ENCODE peak calls at places on chromosomes 3 and 15, in ten cellular contexts. I is activated CD4-positive, alpha-beta T cell treated with anti-CD3 and anti-CD28 coated beads, Interleukin-2, amount 50 U/mL, for 24 hours; D is stimulated activated CD8-positive, alpha-beta memory T cell treated with anti-CD3 and anti-CD28 coated beads, Interleukin-15, amount 100 ng/mL, for 4 hours; W is NCI-H1436; V is iPS DF 6.9; E is WERI-Rb-1; M is OCI-LY7; B is thoracic aorta; U is NCI-H526 treated with DMSO at 0.1 percent for 48 hours; T is sciatic nerve. F is an unnamed sample.

GRCh38 chr3:66485291-66485968 is 15.4 kb downstream of the LRIG1 start:
- DNase-seq in I (no peak), D (no peak), W (no peak), V (no peak), E (no peak), M (no peak), B (peak; percentile 33), U (no peak), T (no peak), F (no peak)

GRCh38 chr15:57025264-57025939 is 107.0 kb downstream of the TCF12 start:
- DNase-seq in I (no peak), D (no peak), W (no peak), V (no peak), E (no peak), M (no peak), B (no peak), U (no peak), T (no peak), F (no peak)

GRCh38 chr3:38151667-38152265 is 13.3 kb downstream of the MYD88 start:
- DNase-seq in I (no peak), D (no peak), W (no peak), V (no peak), E (no peak), M (no peak), B (no peak), U (no peak), T (no peak), F (no peak)

GRCh38 chr15:97126556-97127233 is 796.2 kb downstream of the NR2F2 start:
- DNase-seq in I (no peak), D (no peak), W (no peak), V (no peak), E (no peak), M (no peak), B (no peak), U (no peak), T (no peak), F (no peak)

GRCh38 chr3:187750513-187751123 is 5.3 kb upstream of the BCL6 start:
- DNase-seq in I (no peak), D (no peak), W (no peak), V (no peak), E (no peak), M (peak; percentile 61), B (no peak), U (no peak), T (no peak), F (no peak)

GRCh38 chr3:60954049-60954448 is 297.2 kb downstream of the FHIT start:
- DNase-seq in I (no peak), D (no peak), W (no peak), V (no peak), E (no peak), M (no peak), B (no peak), U (no peak), T (no peak), F (no peak)

GRCh38 chr3:62999158-62999557 is 123.9 kb upstream of the CADPS start:
- DNase-seq in I (no peak), D (no peak), W (no peak), V (no peak), E (no peak), M (no peak), B (no peak), U (no peak), T (no peak), F (no peak)

GRCh38 chr3:41118461-41119385 is 80.6 kb upstream of the CTNNB1 start:
- DNase-seq in I (no peak), D (no peak), W (no peak), V (no peak), E (no peak), M (no peak), B (no peak), U (no peak), T (no peak), F (no peak)

GRCh38 chr3:111080357-111080937 is 8.8 kb downstream of the NECTIN3 start:
- DNase-seq in I (no peak), D (no peak), W (peak; percentile 6), V (no peak), E (no peak), M (peak; percentile 0), B (no peak), U (peak; percentile 13), T (no peak), F (no peak)

GRCh38 chr3:40137586-40138295 is 171.8 kb upstream of the EIF1B start:
- DNase-seq in I (no peak), D (no peak), W (no peak), V (no peak), E (no peak), M (no peak), B (no peak), U (no peak), T (no peak), F (no peak)

GRCh38 chr3:180987344-180987743 is 2.2 kb downstream of the DNAJC19 start:
- DNase-seq in I (no peak), D (no peak), W (no peak), V (no peak), E (no peak), M (no peak), B (no peak), U (no peak), T (no peak), F (no peak)

GRCh38 chr3:157794771-157795170 is 291.6 kb upstream of the VEPH1 start:
- DNase-seq in I (no peak), D (no peak), W (no peak), V (no peak), E (no peak), M (no peak), B (no peak), U (no peak), T (no peak), F (no peak)

GRCh38 chr3:144821583-144821982 is 850.0 kb downstream of the DIPK2A start:
- DNase-seq in I (no peak), D (no peak), W (no peak), V (no peak), E (no peak), M (no peak), B (no peak), U (no peak), T (no peak), F (no peak)

GRCh38 chr3:123414958-123415792 is 33.7 kb downstream of the ADCY5 start:
- DNase-seq in I (no peak), D (no peak), W (peak; percentile 78), V (no peak), E (no peak), M (no peak), B (no peak), U (no peak), T (no peak), F (no peak)

GRCh38 chr15:66879511-66879910 is 177.5 kb downstream of the SMAD6 start:
- DNase-seq in I (no peak), D (no peak), W (no peak), V (no peak), E (no peak), M (no peak), B (no peak), U (no peak), T (no peak), F (no peak)

GRCh38 chr3:88005066-88005465 is 53.7 kb downstream of the CGGBP1 start:
- DNase-seq in I (no peak), D (no peak), W (no peak), V (no peak), E (no peak), M (peak; percentile 60), B (no peak), U (no peak), T (no peak), F (no peak)

GRCh38 chr3:29853841-29854397 is 573.0 kb downstream of the RBMS3 start:
- DNase-seq in I (no peak), D (no peak), W (no peak), V (no peak), E (no peak), M (no peak), B (no peak), U (no peak), T (no peak), F (peak; percentile 51)

GRCh38 chr15:38069001-38069400 is 134.6 kb downstream of the TMCO5A start:
- DNase-seq in I (peak; percentile 31), D (no peak), W (no peak), V (no peak), E (no peak), M (peak; percentile 66), B (no peak), U (no peak), T (no peak), F (no peak)

GRCh38 chr3:32593903-32594525 is 23.4 kb upstream of the DYNC1LI1 start:
- DNase-seq in I (no peak), D (no peak), W (no peak), V (no peak), E (no peak), M (no peak), B (no peak), U (no peak), T (no peak), F (no peak)

GRCh38 chr3:45566205-45566604 is 28.3 kb upstream of the LIMD1 start:
- DNase-seq in I (no peak), D (no peak), W (no peak), V (no peak), E (no peak), M (no peak), B (no peak), U (no peak), T (no peak), F (peak; percentile 52)

GRCh38 chr3:68728343-68728742 is 204.0 kb downstream of the TAFA4 start:
- DNase-seq in I (no peak), D (no peak), W (no peak), V (no peak), E (no peak), M (no peak), B (no peak), U (no peak), T (no peak), F (no peak)

GRCh38 chr3:16182183-16182582 is 7.7 kb downstream of the GALNT15 start:
- DNase-seq in I (no peak), D (no peak), W (no peak), V (no peak), E (no peak), M (no peak), B (no peak), U (no peak), T (no peak), F (no peak)

GRCh38 chr3:58952128-58952917 is 97.5 kb downstream of the CFAP20DC start:
- DNase-seq in I (no peak), D (no peak), W (no peak), V (no peak), E (no peak), M (no peak), B (no peak), U (no peak), T (no peak), F (no peak)

GRCh38 chr3:162398554-162398953 is 901.9 kb downstream of the OTOL1 start:
- DNase-seq in I (no peak), D (no peak), W (no peak), V (no peak), E (no peak), M (no peak), B (no peak), U (no peak), T (no peak), F (no peak)

GRCh38 chr3:37922721-37923575 is 61.3 kb downstream of the CTDSPL start:
- DNase-seq in I (no peak), D (no peak), W (no peak), V (no peak), E (no peak), M (no peak), B (no peak), U (no peak), T (no peak), F (no peak)

GRCh38 chr3:71680588-71680987 is 44.6 kb downstream of the EIF4E3 start:
- DNase-seq in I (no peak), D (no peak), W (no peak), V (no peak), E (no peak), M (no peak), B (no peak), U (no peak), T (no peak), F (no peak)

GRCh38 chr3:139297588-139298311 is 46.1 kb upstream of the MRPS22 start:
- DNase-seq in I (no peak), D (no peak), W (no peak), V (no peak), E (no peak), M (no peak), B (no peak), U (no peak), T (no peak), F (peak; percentile 10)

GRCh38 chr15:49830411-49830810 is 209.6 kb downstream of the DTWD1 start:
- DNase-seq in I (no peak), D (no peak), W (no peak), V (no peak), E (no peak), M (no peak), B (no peak), U (no peak), T (no peak), F (no peak)

F was measured in chondrocyte.